ENCODE peak calls at places on chromosomes 6 and 20, in nine cellular contexts. One of them, this sample, is unnamed.

GRCh38 chr20:6595704-6596103 is 171.8 kb upstream of the BMP2 start:
- DNase-seq in activated CD8-positive, alpha-beta memory T cell treated with anti-CD3 and anti-CD28 coated beads, Interleukin-2, amount 10 ng/mL, durations not matched to agents 7 days and 5 days: no peak
- DNase-seq in T-helper 17 cell: no peak
- DNase-seq in HFFc6: no peak
- DNase-seq in COLO829: no peak
- DNase-seq in mucosa of descending colon: no peak
- DNase-seq in hypothalamus: no peak
- DNase-seq in lung microvascular endothelial cell: no peak
- DNase-seq in activated CD4-positive, CD25-positive, alpha-beta regulatory T cell: no peak
- DNase-seq in this sample: no peak

GRCh38 chr20:64140956-64141355 is 23.3 kb upstream of the MYT1 start:
- DNase-seq in activated CD8-positive, alpha-beta memory T cell treated with anti-CD3 and anti-CD28 coated beads, Interleukin-2, amount 10 ng/mL, durations not matched to agents 7 days and 5 days: no peak
- DNase-seq in T-helper 17 cell: no peak
- DNase-seq in HFFc6: no peak
- DNase-seq in COLO829: no peak
- DNase-seq in mucosa of descending colon: no peak
- DNase-seq in hypothalamus: no peak
- DNase-seq in lung microvascular endothelial cell: no peak
- DNase-seq in activated CD4-positive, CD25-positive, alpha-beta regulatory T cell: no peak
- DNase-seq in this sample: no peak

GRCh38 chr6:138833819-138834539 is 38.1 kb downstream of the ECT2L start:
- DNase-seq in activated CD8-positive, alpha-beta memory T cell treated with anti-CD3 and anti-CD28 coated beads, Interleukin-2, amount 10 ng/mL, durations not matched to agents 7 days and 5 days: no peak
- DNase-seq in T-helper 17 cell: no peak
- DNase-seq in HFFc6: no peak
- DNase-seq in COLO829: no peak
- DNase-seq in mucosa of descending colon: no peak
- DNase-seq in hypothalamus: no peak
- DNase-seq in lung microvascular endothelial cell: no peak
- DNase-seq in activated CD4-positive, CD25-positive, alpha-beta regulatory T cell: no peak
- DNase-seq in this sample: no peak

GRCh38 chr6:122289721-122290501 is 109.5 kb upstream of the HSF2 start:
- DNase-seq in activated CD8-positive, alpha-beta memory T cell treated with anti-CD3 and anti-CD28 coated beads, Interleukin-2, amount 10 ng/mL, durations not matched to agents 7 days and 5 days: no peak
- DNase-seq in T-helper 17 cell: no peak
- DNase-seq in HFFc6: peak
- DNase-seq in COLO829: peak
- DNase-seq in mucosa of descending colon: no peak
- DNase-seq in hypothalamus: peak
- DNase-seq in lung microvascular endothelial cell: no peak
- DNase-seq in activated CD4-positive, CD25-positive, alpha-beta regulatory T cell: no peak
- DNase-seq in this sample: no peak

GRCh38 chr20:38055294-38055693 is 21.7 kb downstream of the RPRD1B start:
- DNase-seq in activated CD8-positive, alpha-beta memory T cell treated with anti-CD3 and anti-CD28 coated beads, Interleukin-2, amount 10 ng/mL, durations not matched to agents 7 days and 5 days: no peak
- DNase-seq in T-helper 17 cell: no peak
- DNase-seq in HFFc6: no peak
- DNase-seq in COLO829: no peak
- DNase-seq in mucosa of descending colon: no peak
- DNase-seq in hypothalamus: no peak
- DNase-seq in lung microvascular endothelial cell: no peak
- DNase-seq in activated CD4-positive, CD25-positive, alpha-beta regulatory T cell: no peak
- DNase-seq in this sample: no peak

GRCh38 chr6:100281471-100281878 is 183.2 kb downstream of the SIM1 start:
- DNase-seq in activated CD8-positive, alpha-beta memory T cell treated with anti-CD3 and anti-CD28 coated beads, Interleukin-2, amount 10 ng/mL, durations not matched to agents 7 days and 5 days: no peak
- DNase-seq in T-helper 17 cell: no peak
- DNase-seq in HFFc6: no peak
- DNase-seq in COLO829: no peak
- DNase-seq in mucosa of descending colon: no peak
- DNase-seq in hypothalamus: no peak
- DNase-seq in lung microvascular endothelial cell: peak
- DNase-seq in activated CD4-positive, CD25-positive, alpha-beta regulatory T cell: no peak
- DNase-seq in this sample: no peak

GRCh38 chr6:37535701-37536461 is 36.2 kb upstream of the CCDC167 start:
- DNase-seq in activated CD8-positive, alpha-beta memory T cell treated with anti-CD3 and anti-CD28 coated beads, Interleukin-2, amount 10 ng/mL, durations not matched to agents 7 days and 5 days: no peak
- DNase-seq in T-helper 17 cell: no peak
- DNase-seq in HFFc6: no peak
- DNase-seq in COLO829: no peak
- DNase-seq in mucosa of descending colon: peak
- DNase-seq in hypothalamus: no peak
- DNase-seq in lung microvascular endothelial cell: no peak
- DNase-seq in activated CD4-positive, CD25-positive, alpha-beta regulatory T cell: no peak
- DNase-seq in this sample: no peak

GRCh38 chr6:150490586-150490985 is 109.1 kb upstream of the PLEKHG1 start:
- DNase-seq in activated CD8-positive, alpha-beta memory T cell treated with anti-CD3 and anti-CD28 coated beads, Interleukin-2, amount 10 ng/mL, durations not matched to agents 7 days and 5 days: no peak
- DNase-seq in T-helper 17 cell: no peak
- DNase-seq in HFFc6: no peak
- DNase-seq in COLO829: no peak
- DNase-seq in mucosa of descending colon: no peak
- DNase-seq in hypothalamus: no peak
- DNase-seq in lung microvascular endothelial cell: no peak
- DNase-seq in activated CD4-positive, CD25-positive, alpha-beta regulatory T cell: no peak
- DNase-seq in this sample: no peak

GRCh38 chr6:169847141-169847674 is 95.8 kb downstream of the ERMARD start:
- DNase-seq in activated CD8-positive, alpha-beta memory T cell treated with anti-CD3 and anti-CD28 coated beads, Interleukin-2, amount 10 ng/mL, durations not matched to agents 7 days and 5 days: no peak
- DNase-seq in T-helper 17 cell: no peak
- DNase-seq in HFFc6: no peak
- DNase-seq in COLO829: no peak
- DNase-seq in mucosa of descending colon: no peak
- DNase-seq in hypothalamus: no peak
- DNase-seq in lung microvascular endothelial cell: no peak
- DNase-seq in activated CD4-positive, CD25-positive, alpha-beta regulatory T cell: no peak
- DNase-seq in this sample: no peak

GRCh38 chr6:125748534-125749111 is 809 bp upstream of the HEY2 start:
- DNase-seq in activated CD8-positive, alpha-beta memory T cell treated with anti-CD3 and anti-CD28 coated beads, Interleukin-2, amount 10 ng/mL, durations not matched to agents 7 days and 5 days: no peak
- DNase-seq in T-helper 17 cell: no peak
- DNase-seq in HFFc6: no peak
- DNase-seq in COLO829: no peak
- DNase-seq in mucosa of descending colon: no peak
- DNase-seq in hypothalamus: peak
- DNase-seq in lung microvascular endothelial cell: peak
- DNase-seq in activated CD4-positive, CD25-positive, alpha-beta regulatory T cell: no peak
- DNase-seq in this sample: no peak

GRCh38 chr6:52063584-52064400 is 23.6 kb downstream of the PKHD1 start:
- DNase-seq in activated CD8-positive, alpha-beta memory T cell treated with anti-CD3 and anti-CD28 coated beads, Interleukin-2, amount 10 ng/mL, durations not matched to agents 7 days and 5 days: peak
- DNase-seq in T-helper 17 cell: no peak
- DNase-seq in HFFc6: peak
- DNase-seq in COLO829: peak
- DNase-seq in mucosa of descending colon: peak
- DNase-seq in hypothalamus: peak
- DNase-seq in lung microvascular endothelial cell: peak
- DNase-seq in activated CD4-positive, CD25-positive, alpha-beta regulatory T cell: peak
- DNase-seq in this sample: peak

GRCh38 chr6:43809417-43810305 is 39.6 kb downstream of the VEGFA start:
- DNase-seq in activated CD8-positive, alpha-beta memory T cell treated with anti-CD3 and anti-CD28 coated beads, Interleukin-2, amount 10 ng/mL, durations not matched to agents 7 days and 5 days: no peak
- DNase-seq in T-helper 17 cell: no peak
- DNase-seq in HFFc6: peak
- DNase-seq in COLO829: no peak
- DNase-seq in mucosa of descending colon: no peak
- DNase-seq in hypothalamus: no peak
- DNase-seq in lung microvascular endothelial cell: peak
- DNase-seq in activated CD4-positive, CD25-positive, alpha-beta regulatory T cell: no peak
- DNase-seq in this sample: peak

GRCh38 chr20:47927944-47928343 is 142.7 kb upstream of the SULF2 start:
- DNase-seq in activated CD8-positive, alpha-beta memory T cell treated with anti-CD3 and anti-CD28 coated beads, Interleukin-2, amount 10 ng/mL, durations not matched to agents 7 days and 5 days: no peak
- DNase-seq in T-helper 17 cell: no peak
- DNase-seq in HFFc6: no peak
- DNase-seq in COLO829: no peak
- DNase-seq in mucosa of descending colon: no peak
- DNase-seq in hypothalamus: no peak
- DNase-seq in lung microvascular endothelial cell: no peak
- DNase-seq in activated CD4-positive, CD25-positive, alpha-beta regulatory T cell: no peak
- DNase-seq in this sample: no peak

GRCh38 chr6:16933532-16933931 is 168.3 kb upstream of the STMND1 start:
- DNase-seq in activated CD8-positive, alpha-beta memory T cell treated with anti-CD3 and anti-CD28 coated beads, Interleukin-2, amount 10 ng/mL, durations not matched to agents 7 days and 5 days: no peak
- DNase-seq in T-helper 17 cell: no peak
- DNase-seq in HFFc6: no peak
- DNase-seq in COLO829: no peak
- DNase-seq in mucosa of descending colon: no peak
- DNase-seq in hypothalamus: no peak
- DNase-seq in lung microvascular endothelial cell: no peak
- DNase-seq in activated CD4-positive, CD25-positive, alpha-beta regulatory T cell: no peak
- DNase-seq in this sample: no peak

GRCh38 chr6:126439040-126439439 is 99.1 kb downstream of the CENPW start:
- DNase-seq in activated CD8-positive, alpha-beta memory T cell treated with anti-CD3 and anti-CD28 coated beads, Interleukin-2, amount 10 ng/mL, durations not matched to agents 7 days and 5 days: no peak
- DNase-seq in T-helper 17 cell: no peak
- DNase-seq in HFFc6: no peak
- DNase-seq in COLO829: no peak
- DNase-seq in mucosa of descending colon: no peak
- DNase-seq in hypothalamus: no peak
- DNase-seq in lung microvascular endothelial cell: no peak
- DNase-seq in activated CD4-positive, CD25-positive, alpha-beta regulatory T cell: no peak
- DNase-seq in this sample: no peak

GRCh38 chr6:45327956-45328522 is at the start of gene RUNX2:
- DNase-seq in activated CD8-positive, alpha-beta memory T cell treated with anti-CD3 and anti-CD28 coated beads, Interleukin-2, amount 10 ng/mL, durations not matched to agents 7 days and 5 days: peak
- DNase-seq in T-helper 17 cell: no peak
- DNase-seq in HFFc6: peak
- DNase-seq in COLO829: peak
- DNase-seq in mucosa of descending colon: no peak
- DNase-seq in hypothalamus: no peak
- DNase-seq in lung microvascular endothelial cell: peak
- DNase-seq in activated CD4-positive, CD25-positive, alpha-beta regulatory T cell: no peak
- DNase-seq in this sample: no peak

GRCh38 chr6:39835856-39836442 is 43.8 kb downstream of the DAAM2 start:
- DNase-seq in activated CD8-positive, alpha-beta memory T cell treated with anti-CD3 and anti-CD28 coated beads, Interleukin-2, amount 10 ng/mL, durations not matched to agents 7 days and 5 days: no peak
- DNase-seq in T-helper 17 cell: no peak
- DNase-seq in HFFc6: peak
- DNase-seq in COLO829: no peak
- DNase-seq in mucosa of descending colon: no peak
- DNase-seq in hypothalamus: no peak
- DNase-seq in lung microvascular endothelial cell: no peak
- DNase-seq in activated CD4-positive, CD25-positive, alpha-beta regulatory T cell: no peak
- DNase-seq in this sample: no peak

GRCh38 chr6:11525468-11526155 is 11.9 kb upstream of the TMEM170B start:
- DNase-seq in activated CD8-positive, alpha-beta memory T cell treated with anti-CD3 and anti-CD28 coated beads, Interleukin-2, amount 10 ng/mL, durations not matched to agents 7 days and 5 days: no peak
- DNase-seq in T-helper 17 cell: no peak
- DNase-seq in HFFc6: peak
- DNase-seq in COLO829: no peak
- DNase-seq in mucosa of descending colon: no peak
- DNase-seq in hypothalamus: no peak
- DNase-seq in lung microvascular endothelial cell: no peak
- DNase-seq in activated CD4-positive, CD25-positive, alpha-beta regulatory T cell: no peak
- DNase-seq in this sample: no peak

GRCh38 chr6:167770291-167770955 is 56.3 kb upstream of the AFDN start:
- DNase-seq in activated CD8-positive, alpha-beta memory T cell treated with anti-CD3 and anti-CD28 coated beads, Interleukin-2, amount 10 ng/mL, durations not matched to agents 7 days and 5 days: no peak
- DNase-seq in T-helper 17 cell: no peak
- DNase-seq in HFFc6: no peak
- DNase-seq in COLO829: no peak
- DNase-seq in mucosa of descending colon: no peak
- DNase-seq in hypothalamus: no peak
- DNase-seq in lung microvascular endothelial cell: no peak
- DNase-seq in activated CD4-positive, CD25-positive, alpha-beta regulatory T cell: no peak
- DNase-seq in this sample: no peak

GRCh38 chr20:24616258-24617079 is 147.0 kb downstream of the SYNDIG1 start:
- DNase-seq in activated CD8-positive, alpha-beta memory T cell treated with anti-CD3 and anti-CD28 coated beads, Interleukin-2, amount 10 ng/mL, durations not matched to agents 7 days and 5 days: no peak
- DNase-seq in T-helper 17 cell: no peak
- DNase-seq in HFFc6: no peak
- DNase-seq in COLO829: no peak
- DNase-seq in mucosa of descending colon: no peak
- DNase-seq in hypothalamus: no peak
- DNase-seq in lung microvascular endothelial cell: no peak
- DNase-seq in activated CD4-positive, CD25-positive, alpha-beta regulatory T cell: no peak
- DNase-seq in this sample: no peak

GRCh38 chr20:878511-879307 is 37.4 kb downstream of the ANGPT4 start:
- DNase-seq in activated CD8-positive, alpha-beta memory T cell treated with anti-CD3 and anti-CD28 coated beads, Interleukin-2, amount 10 ng/mL, durations not matched to agents 7 days and 5 days: peak
- DNase-seq in T-helper 17 cell: no peak
- DNase-seq in HFFc6: no peak
- DNase-seq in COLO829: peak
- DNase-seq in mucosa of descending colon: no peak
- DNase-seq in hypothalamus: no peak
- DNase-seq in lung microvascular endothelial cell: peak
- DNase-seq in activated CD4-positive, CD25-positive, alpha-beta regulatory T cell: no peak
- DNase-seq in this sample: no peak

GRCh38 chr20:63594043-63594561 is 20.1 kb upstream of the HELZ2 start:
- DNase-seq in activated CD8-positive, alpha-beta memory T cell treated with anti-CD3 and anti-CD28 coated beads, Interleukin-2, amount 10 ng/mL, durations not matched to agents 7 days and 5 days: no peak
- DNase-seq in T-helper 17 cell: no peak
- DNase-seq in HFFc6: peak
- DNase-seq in COLO829: peak
- DNase-seq in mucosa of descending colon: no peak
- DNase-seq in hypothalamus: no peak
- DNase-seq in lung microvascular endothelial cell: no peak
- DNase-seq in activated CD4-positive, CD25-positive, alpha-beta regulatory T cell: no peak
- DNase-seq in this sample: no peak

GRCh38 chr6:8579372-8579771 is 144.0 kb upstream of the SLC35B3 start:
- DNase-seq in activated CD8-positive, alpha-beta memory T cell treated with anti-CD3 and anti-CD28 coated beads, Interleukin-2, amount 10 ng/mL, durations not matched to agents 7 days and 5 days: no peak
- DNase-seq in T-helper 17 cell: no peak
- DNase-seq in HFFc6: no peak
- DNase-seq in COLO829: no peak
- DNase-seq in mucosa of descending colon: no peak
- DNase-seq in hypothalamus: no peak
- DNase-seq in lung microvascular endothelial cell: no peak
- DNase-seq in activated CD4-positive, CD25-positive, alpha-beta regulatory T cell: no peak
- DNase-seq in this sample: no peak

GRCh38 chr20:35215066-35215956 is 11.2 kb upstream of the MMP24 start:
- DNase-seq in activated CD8-positive, alpha-beta memory T cell treated with anti-CD3 and anti-CD28 coated beads, Interleukin-2, amount 10 ng/mL, durations not matched to agents 7 days and 5 days: no peak
- DNase-seq in T-helper 17 cell: no peak
- DNase-seq in HFFc6: peak
- DNase-seq in COLO829: no peak
- DNase-seq in mucosa of descending colon: no peak
- DNase-seq in hypothalamus: no peak
- DNase-seq in lung microvascular endothelial cell: no peak
- DNase-seq in activated CD4-positive, CD25-positive, alpha-beta regulatory T cell: no peak
- DNase-seq in this sample: no peak

GRCh38 chr6:99522531-99522930 is 7.3 kb upstream of the USP45 start:
- DNase-seq in activated CD8-positive, alpha-beta memory T cell treated with anti-CD3 and anti-CD28 coated beads, Interleukin-2, amount 10 ng/mL, durations not matched to agents 7 days and 5 days: no peak
- DNase-seq in T-helper 17 cell: no peak
- DNase-seq in HFFc6: peak
- DNase-seq in COLO829: no peak
- DNase-seq in mucosa of descending colon: no peak
- DNase-seq in hypothalamus: no peak
- DNase-seq in lung microvascular endothelial cell: peak
- DNase-seq in activated CD4-positive, CD25-positive, alpha-beta regulatory T cell: no peak
- DNase-seq in this sample: no peak

GRCh38 chr6:137039010-137039409 is 5.8 kb downstream of the IL20RA start:
- DNase-seq in activated CD8-positive, alpha-beta memory T cell treated with anti-CD3 and anti-CD28 coated beads, Interleukin-2, amount 10 ng/mL, durations not matched to agents 7 days and 5 days: no peak
- DNase-seq in T-helper 17 cell: no peak
- DNase-seq in HFFc6: no peak
- DNase-seq in COLO829: no peak
- DNase-seq in mucosa of descending colon: peak
- DNase-seq in hypothalamus: no peak
- DNase-seq in lung microvascular endothelial cell: no peak
- DNase-seq in activated CD4-positive, CD25-positive, alpha-beta regulatory T cell: no peak
- DNase-seq in this sample: no peak

GRCh38 chr20:3663031-3663701 is at the start of gene GFRA4:
- DNase-seq in activated CD8-positive, alpha-beta memory T cell treated with anti-CD3 and anti-CD28 coated beads, Interleukin-2, amount 10 ng/mL, durations not matched to agents 7 days and 5 days: no peak
- DNase-seq in T-helper 17 cell: no peak
- DNase-seq in HFFc6: no peak
- DNase-seq in COLO829: no peak
- DNase-seq in mucosa of descending colon: no peak
- DNase-seq in hypothalamus: no peak
- DNase-seq in lung microvascular endothelial cell: no peak
- DNase-seq in activated CD4-positive, CD25-positive, alpha-beta regulatory T cell: no peak
- DNase-seq in this sample: no peak

GRCh38 chr20:59153832-59154231 is 9.8 kb upstream of the ZNF831 start:
- DNase-seq in activated CD8-positive, alpha-beta memory T cell treated with anti-CD3 and anti-CD28 coated beads, Interleukin-2, amount 10 ng/mL, durations not matched to agents 7 days and 5 days: peak
- DNase-seq in T-helper 17 cell: no peak
- DNase-seq in HFFc6: no peak
- DNase-seq in COLO829: no peak
- DNase-seq in mucosa of descending colon: no peak
- DNase-seq in hypothalamus: no peak
- DNase-seq in lung microvascular endothelial cell: no peak
- DNase-seq in activated CD4-positive, CD25-positive, alpha-beta regulatory T cell: no peak
- DNase-seq in this sample: no peak

GRCh38 chr20:37360515-37361115 is 14.7 kb downstream of the SRC start:
- DNase-seq in activated CD8-positive, alpha-beta memory T cell treated with anti-CD3 and anti-CD28 coated beads, Interleukin-2, amount 10 ng/mL, durations not matched to agents 7 days and 5 days: no peak
- DNase-seq in T-helper 17 cell: no peak
- DNase-seq in HFFc6: no peak
- DNase-seq in COLO829: no peak
- DNase-seq in mucosa of descending colon: no peak
- DNase-seq in hypothalamus: no peak
- DNase-seq in lung microvascular endothelial cell: no peak
- DNase-seq in activated CD4-positive, CD25-positive, alpha-beta regulatory T cell: no peak
- DNase-seq in this sample: no peak

GRCh38 chr20:24676353-24676977 is 207.0 kb downstream of the SYNDIG1 start:
- DNase-seq in activated CD8-positive, alpha-beta memory T cell treated with anti-CD3 and anti-CD28 coated beads, Interleukin-2, amount 10 ng/mL, durations not matched to agents 7 days and 5 days: no peak
- DNase-seq in T-helper 17 cell: no peak
- DNase-seq in HFFc6: no peak
- DNase-seq in COLO829: no peak
- DNase-seq in mucosa of descending colon: no peak
- DNase-seq in hypothalamus: no peak
- DNase-seq in lung microvascular endothelial cell: no peak
- DNase-seq in activated CD4-positive, CD25-positive, alpha-beta regulatory T cell: no peak
- DNase-seq in this sample: no peak

GRCh38 chr6:52087498-52087999 is at the start of gene PKHD1:
- DNase-seq in activated CD8-positive, alpha-beta memory T cell treated with anti-CD3 and anti-CD28 coated beads, Interleukin-2, amount 10 ng/mL, durations not matched to agents 7 days and 5 days: no peak
- DNase-seq in T-helper 17 cell: no peak
- DNase-seq in HFFc6: no peak
- DNase-seq in COLO829: no peak
- DNase-seq in mucosa of descending colon: no peak
- DNase-seq in hypothalamus: no peak
- DNase-seq in lung microvascular endothelial cell: peak
- DNase-seq in activated CD4-positive, CD25-positive, alpha-beta regulatory T cell: no peak
- DNase-seq in this sample: no peak

This sample was measured in pancreas.